ENCODE peak calls at places on chromosome 12, in seven cellular contexts. I is A549; Q is Caco-2; O is CD8-positive, alpha-beta memory T cell; W is effector memory CD4-positive, alpha-beta T cell; E is left lung; X is tibial artery. G is an unnamed sample. For H3K4me1, the result is how much of the 10 kb centered on the place peaks cover.

GRCh38 chr12:27542628-27543027 is 18.6 kb downstream of the PPFIBP1 start:
- DNase-seq in I (peak), Q (no peak), O (no peak), W (no peak), E (no peak), X (no peak), G (no peak)

GRCh38 chr12:119115296-119115905 is 63.3 kb upstream of the HSPB8 start:
- DNase-seq in I (peak), Q (peak), O (no peak), W (no peak), E (no peak), X (no peak), G (no peak)

GRCh38 chr12:4956054-4956453 is 46.3 kb downstream of the KCNA1 start:
- DNase-seq in I (no peak), Q (no peak), O (no peak), W (no peak), E (no peak), X (no peak), G (no peak)

GRCh38 chr12:47964102-47964723 is 817 bp downstream of the TMEM106C start:
- DNase-seq in I (no peak), Q (peak), O (no peak), W (peak), E (no peak), X (peak), G (no peak)

GRCh38 chr12:57765698-57766463 is 997 bp downstream of the CYP27B1 start:
- DNase-seq in I (no peak), Q (peak), O (no peak), W (no peak), E (no peak), X (no peak), G (no peak)

GRCh38 chr12:68530299-68530698 is 80.4 kb upstream of the RAP1B start:
- DNase-seq in I (no peak), Q (no peak), O (no peak), W (no peak), E (no peak), X (no peak), G (no peak)

GRCh38 chr12:83784298-83784890 is 1097.7 kb downstream of the TMTC2 start:
- DNase-seq in I (no peak), Q (no peak), O (no peak), W (no peak), E (peak), X (no peak), G (no peak)

GRCh38 chr12:106106892-106107291 is 31.9 kb downstream of the NUAK1 start:
- DNase-seq in I (peak), Q (peak), O (no peak), W (no peak), E (no peak), X (no peak), G (no peak)

GRCh38 chr12:98646165-98646764 is 1.2 kb downstream of the APAF1 start:
- DNase-seq in I (peak), Q (peak), O (no peak), W (no peak), E (no peak), X (no peak), G (no peak)

GRCh38 chr12:106154781-106155273 is 16.1 kb upstream of the NUAK1 start:
- DNase-seq in I (no peak), Q (no peak), O (no peak), W (no peak), E (no peak), X (no peak), G (no peak)

GRCh38 chr12:12428047-12428446 is 71.2 kb downstream of the BORCS5 start:
- DNase-seq in I (no peak), Q (no peak), O (no peak), W (no peak), E (no peak), X (no peak), G (no peak)

GRCh38 chr12:63307849-63308248 is 156.8 kb upstream of the AVPR1A start:
- DNase-seq in I (no peak), Q (no peak), O (no peak), W (no peak), E (no peak), X (no peak), G (no peak)

GRCh38 chr12:67456281-67456918 is 187.2 kb downstream of the CAND1 start:
- DNase-seq in I (no peak), Q (no peak), O (no peak), W (no peak), E (no peak), X (no peak), G (no peak)

GRCh38 chr12:113019045-113019444 is 37.5 kb upstream of the DTX1 start:
- DNase-seq in I (no peak), Q (no peak), O (no peak), W (no peak), E (no peak), X (no peak), G (no peak)

GRCh38 chr12:114671664-114672476 is 12.1 kb downstream of the TBX3 start:
- DNase-seq in I (no peak), Q (no peak), O (no peak), W (no peak), E (peak), X (no peak), G (no peak)

GRCh38 chr12:109827566-109828550 is 5.3 kb downstream of the TRPV4 start:
- DNase-seq in I (no peak), Q (no peak), O (no peak), W (no peak), E (peak), X (peak), G (no peak)

GRCh38 chr12:27709932-27710591 is 570 bp upstream of the MRPS35 start:
- DNase-seq in I (peak), Q (peak), O (no peak), W (no peak), E (peak), X (no peak), G (peak)

GRCh38 chr12:64104376-64104775 is 117.7 kb downstream of the KICS2 start:
- DNase-seq in I (no peak), Q (no peak), O (no peak), W (no peak), E (no peak), X (no peak), G (no peak)

GRCh38 chr12:109458086-109458485 is 19.0 kb downstream of the KCTD10 start:
- DNase-seq in I (no peak), Q (no peak), O (no peak), W (no peak), E (no peak), X (no peak), G (no peak)

DNA sequence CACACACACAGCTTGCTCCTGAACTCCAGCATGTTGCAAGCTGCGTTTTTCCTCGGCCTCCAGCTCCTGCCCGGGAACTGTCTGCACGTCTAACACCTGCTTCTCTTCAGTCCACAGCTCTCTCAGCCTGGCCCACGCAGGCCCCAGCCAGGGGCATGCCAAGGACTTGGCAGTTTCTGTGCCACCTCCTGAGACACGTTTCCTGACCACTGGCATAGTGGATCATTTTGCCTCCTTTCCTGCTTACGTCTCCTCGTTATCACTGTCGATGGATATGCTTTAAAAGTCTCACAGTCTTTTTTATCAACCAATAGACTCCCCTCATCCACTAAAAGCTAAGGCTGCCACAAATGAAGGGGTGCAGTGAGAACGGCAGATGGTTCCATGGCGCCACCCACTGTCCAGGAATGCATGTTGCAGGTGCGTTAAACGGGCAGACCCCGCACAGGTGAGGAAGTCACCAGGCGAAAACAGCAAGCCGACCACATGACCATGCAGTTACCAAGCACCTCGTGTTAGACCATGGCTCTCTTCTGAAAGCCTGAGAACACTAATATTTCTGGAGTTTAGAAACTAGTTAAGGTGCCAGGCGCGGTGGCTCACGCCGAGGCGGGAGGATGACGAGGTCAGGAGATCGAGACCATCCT is 14.7 kb upstream of the TEAD4 start:
- DNase-seq in I (peak), Q (peak), O (peak), W (no peak), E (no peak), X (no peak), G (peak)
- H3K4me3 ChIP-seq in I (peak), Q (no peak), O (no peak), W (no peak), E (no peak), X (no peak), G (no peak)

GRCh38 chr12:121582583-121583333 is 1.9 kb upstream of the KDM2B start:
- DNase-seq in I (no peak), Q (peak), O (no peak), W (no peak), E (no peak), X (no peak), G (no peak)
- H3K4me1 ChIP-seq in I (under half), Q (under half), O (under half), W (under half), E (under half), X (under half), G (under half)

DNA sequence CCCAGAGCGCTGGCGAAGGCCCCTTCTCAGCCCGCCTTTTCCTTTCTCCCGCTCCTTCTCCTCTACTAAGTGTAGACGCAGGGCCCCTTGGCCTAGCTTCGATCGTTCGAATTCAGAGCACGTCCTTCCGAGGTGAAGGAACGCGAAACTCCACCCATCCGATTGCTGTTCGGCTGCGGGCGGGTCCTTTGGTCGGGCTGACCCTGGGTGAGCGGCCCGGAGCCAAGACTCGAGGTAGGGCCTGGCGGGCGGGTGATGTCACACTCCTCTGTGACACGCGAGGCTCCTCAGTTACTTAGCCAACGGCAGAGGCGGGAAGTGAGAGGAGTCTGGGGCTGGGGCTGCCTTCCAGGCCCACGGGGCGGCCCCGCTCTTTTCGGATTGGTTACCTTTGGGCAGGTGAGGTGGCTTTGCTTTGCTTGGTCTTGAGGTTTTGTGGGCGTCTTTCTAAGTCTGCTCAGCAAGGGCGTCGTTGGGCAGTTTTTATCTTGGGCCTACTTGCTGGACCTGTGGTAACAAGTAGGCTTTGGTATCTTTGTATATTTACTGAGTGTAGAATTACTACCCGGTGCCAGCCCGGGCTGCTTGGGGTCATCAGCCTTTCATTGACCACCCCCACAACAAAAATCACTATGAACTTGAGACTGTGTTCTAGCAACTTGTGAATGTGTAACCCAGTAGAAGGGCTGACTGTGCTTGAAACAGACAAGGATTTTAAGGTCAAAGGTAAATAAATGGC is 694 bp downstream of the TMBIM6 start:
- DNase-seq in I (peak), Q (peak), O (peak), W (peak), E (peak), X (peak), G (peak)
- H3K4me3 ChIP-seq in I (peak), Q (peak), O (peak), W (peak), E (peak), X (peak), G (peak)

GRCh38 chr12:6276247-6276887 is 34.1 kb upstream of the PLEKHG6 start:
- DNase-seq in I (no peak), Q (no peak), O (no peak), W (no peak), E (peak), X (no peak), G (no peak)

GRCh38 chr12:6277982-6278438 is 32.5 kb upstream of the PLEKHG6 start:
- DNase-seq in I (peak), Q (peak), O (no peak), W (no peak), E (peak), X (no peak), G (no peak)

GRCh38 chr12:6273931-6274687 is 36.4 kb upstream of the PLEKHG6 start:
- DNase-seq in I (no peak), Q (no peak), O (no peak), W (no peak), E (peak), X (no peak), G (no peak)

GRCh38 chr12:6276936-6277615 is 33.4 kb upstream of the PLEKHG6 start:
- DNase-seq in I (peak), Q (peak), O (no peak), W (no peak), E (peak), X (no peak), G (no peak)

GRCh38 chr12:6275609-6276246 is 34.8 kb upstream of the PLEKHG6 start:
- DNase-seq in I (no peak), Q (no peak), O (no peak), W (no peak), E (peak), X (no peak), G (no peak)
- H3K4me1 ChIP-seq in I (under half), Q (under half), O (under half), W (under half), E (half or more), X (under half), G (under half)

DNA sequence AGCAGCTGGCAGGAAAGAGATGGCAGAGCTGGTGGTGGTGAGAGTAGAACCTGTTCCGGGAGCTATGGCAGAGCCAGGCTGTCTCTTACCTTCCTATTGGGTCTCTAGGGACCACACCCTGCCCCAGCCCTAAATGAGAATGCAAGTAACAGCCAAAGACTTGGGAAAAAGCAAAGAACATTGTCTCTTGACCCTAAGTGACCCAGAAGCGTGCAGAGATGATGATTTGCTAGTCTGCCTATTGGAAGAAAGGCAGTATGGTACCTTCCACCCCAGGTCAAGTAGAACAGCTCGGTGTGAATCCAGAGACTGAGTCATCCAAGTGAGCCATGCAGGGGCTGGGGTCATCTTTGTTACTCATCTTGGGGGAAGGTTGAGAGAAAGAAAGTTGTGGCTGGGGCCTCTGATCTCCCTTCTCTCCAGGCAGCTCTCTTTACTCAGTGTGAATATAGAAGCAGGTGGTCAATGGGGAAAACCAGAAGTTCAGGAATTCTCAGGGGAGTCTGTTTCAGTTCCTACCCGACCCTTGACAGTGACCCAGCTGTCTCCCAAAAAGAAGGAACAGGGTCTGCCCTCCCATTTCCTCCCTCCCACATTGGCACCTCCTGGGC is 1.7 kb downstream of the BLOC1S1 start:
- DNase-seq in I (no peak), Q (no peak), O (no peak), W (no peak), E (no peak), X (no peak), G (no peak)
- H3K4me3 ChIP-seq in I (no peak), Q (peak), O (no peak), W (no peak), E (no peak), X (peak), G (no peak)

DNA sequence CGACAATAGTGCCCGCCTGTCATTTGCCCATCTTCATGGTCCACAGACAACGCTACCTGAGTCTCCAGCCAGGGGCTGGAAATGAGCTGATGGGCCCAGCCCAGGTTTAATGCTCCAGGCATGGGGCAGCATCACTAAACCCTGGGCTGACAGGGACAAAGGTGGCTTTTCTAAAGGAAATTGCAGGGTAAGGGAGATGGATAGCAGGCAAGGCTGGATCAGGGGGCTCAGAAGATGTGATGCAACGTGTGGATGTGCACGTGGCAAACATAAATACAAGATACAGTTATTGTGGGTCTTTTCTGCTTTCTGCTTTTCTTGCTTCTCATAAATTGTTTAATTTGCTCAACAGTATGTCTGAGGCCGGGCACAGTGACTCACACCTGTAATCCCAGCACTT is 3.7 kb upstream of the MMP17 start:
- DNase-seq in I (no peak), Q (no peak), O (no peak), W (no peak), E (no peak), X (no peak), G (no peak)
- H3K4me1 ChIP-seq in I (under half), Q (under half), O (under half), W (under half), E (under half), X (under half), G (under half)

GRCh38 chr12:89710873-89711179 is 2.2 kb upstream of the ATP2B1 start:
- DNase-seq in I (no peak), Q (no peak), O (no peak), W (no peak), E (no peak), X (no peak), G (no peak)
- H3K4me3 ChIP-seq in I (peak), Q (no peak), O (no peak), W (no peak), E (no peak), X (peak), G (no peak)

G was measured in naive thymus-derived CD4-positive, alpha-beta T cell.